ENCODE peak calls at places on chromosome 5, in eight cellular contexts. F is H1, D is stomach, I is Peyer's patch, P is IMR-90, W is endothelial cell of umbilical vein, T is K562, R is spleen. M is an unnamed sample.

GRCh38 chr5:74376187-74376586 is 264.3 kb downstream of the ENC1 start:
- DNase-seq in P (no peak), D (no peak), T (peak; percentile 14), R (no peak), W (no peak), F (no peak), I (no peak), M (no peak)

GRCh38 chr5:148474025-148474511 is 90.3 kb downstream of the FBXO38 start:
- DNase-seq in P (peak; percentile 16), R (no peak), F (no peak), W (peak; percentile 88), I (no peak), D (no peak), T (peak; percentile 65), M (peak; percentile 18)

GRCh38 chr5:418681-419121 is 24.3 kb upstream of the EXOC3 start:
- DNase-seq in R (no peak), T (no peak), F (no peak), P (peak; percentile 61), W (no peak), I (peak; percentile 33), D (no peak), M (peak; percentile 52)

GRCh38 chr5:178632305-178632704 is 5.5 kb upstream of the CLK4 start:
- DNase-seq in D (no peak), T (no peak), I (no peak), F (no peak), W (no peak), R (no peak), P (no peak), M (no peak)

GRCh38 chr5:134018154-134018985 is 13.6 kb upstream of the VDAC1 start:
- DNase-seq in F (no peak), R (peak; percentile 29), P (peak; percentile 22), D (peak; percentile 85), W (no peak), T (peak; percentile 38), I (peak; percentile 92), M (no peak)

GRCh38 chr5:95818181-95819147 is 4.1 kb downstream of the GLRX start:
- DNase-seq in P (no peak), I (peak; percentile 66), W (no peak), R (peak; percentile 84), F (no peak), T (no peak), D (peak; percentile 33), M (peak; percentile 37)

GRCh38 chr5:145981612-145982571 is 45.5 kb downstream of the SH3RF2 start:
- DNase-seq in T (no peak), P (no peak), D (peak; percentile 63), W (no peak), F (no peak), R (no peak), I (no peak), M (no peak)

GRCh38 chr5:94674841-94675382 is 56.4 kb downstream of the SLF1 start:
- DNase-seq in I (no peak), D (no peak), T (no peak), R (no peak), W (peak; percentile 40), P (peak; percentile 28), F (no peak), M (no peak)

GRCh38 chr5:10622810-10623209 is 58.9 kb downstream of the ANKRD33B start:
- DNase-seq in R (no peak), W (no peak), F (no peak), I (no peak), P (no peak), T (no peak), D (no peak), M (no peak)

GRCh38 chr5:142655339-142656267 is 30.3 kb downstream of the FGF1 start:
- DNase-seq in P (peak; percentile 74), W (peak; percentile 84), R (peak; percentile 89), T (peak; percentile 74), D (peak; percentile 83), F (peak; percentile 96), I (peak; percentile 88), M (peak; percentile 53)

GRCh38 chr5:1110930-1111726 is 735 bp downstream of the SLC12A7 start:
- DNase-seq in F (no peak), W (peak; percentile 15), D (no peak), I (peak; percentile 57), P (no peak), R (no peak), T (no peak), M (no peak)

GRCh38 chr5:132429451-132430440 is 60.2 kb downstream of the SLC22A5 start:
- DNase-seq in P (no peak), D (no peak), T (no peak), I (no peak), R (no peak), F (no peak), W (no peak), M (no peak)

GRCh38 chr5:95284512-95285405 is at the start of gene MCTP1:
- DNase-seq in R (peak; percentile 76), F (peak; percentile 76), W (peak; percentile 21), I (no peak), T (peak; percentile 3), P (no peak), D (peak; percentile 32), M (no peak)

GRCh38 chr5:149803641-149804468 is 73.7 kb downstream of the PPARGC1B start:
- DNase-seq in F (no peak), T (peak; percentile 35), P (peak; percentile 16), D (no peak), W (no peak), R (no peak), I (no peak), M (no peak)
- TF ChIP-seq POLR2A in F (no peak), T (no peak), P (no peak), D (no peak), W (no peak), R (no peak), I (no peak), M (no peak)

GRCh38 chr5:39399135-39400036 is 25.4 kb downstream of the DAB2 start:
- DNase-seq in D (no peak), P (peak; percentile 98), F (no peak), T (peak; percentile 83), W (peak; percentile 76), I (no peak), R (no peak), M (peak; percentile 21)

GRCh38 chr5:39400711-39401385 is 23.9 kb downstream of the DAB2 start:
- DNase-seq in I (peak; percentile 57), D (no peak), P (peak; percentile 67), W (no peak), F (no peak), T (no peak), R (no peak), M (no peak)

GRCh38 chr5:39394946-39395345 is 29.8 kb downstream of the DAB2 start:
- DNase-seq in P (peak; percentile 86), D (no peak), T (no peak), I (no peak), W (peak; percentile 86), R (no peak), F (no peak), M (no peak)

GRCh38 chr5:39395521-39395920 is 29.3 kb downstream of the DAB2 start:
- DNase-seq in T (no peak), F (no peak), D (no peak), I (no peak), P (peak; percentile 46), W (no peak), R (no peak), M (no peak)
- H3K36me3 ChIP-seq in T (peaks cover 7% of the 10 kb centered on the region), F (no peaks in the 10 kb centered on the region), D (peaks cover 36% of the 10 kb centered on the region), I (no peaks in the 10 kb centered on the region), P (peaks cover 44% of the 10 kb centered on the region), W (peaks cover 37% of the 10 kb centered on the region), R (no peaks in the 10 kb centered on the region), M (no peaks in the 10 kb centered on the region)

GRCh38 chr5:140174472-140175366 is at the start of gene CYSTM1:
- DNase-seq in D (peak; percentile 99), P (peak; percentile 91), F (peak; percentile 98), W (peak; percentile 93), T (peak; percentile 98), R (peak; percentile 99), I (peak; percentile 99), M (peak; percentile 94)
- TF ChIP-seq POLR2A in D (peak; percentile 90), P (no peak), F (peak; percentile 74), W (peak; percentile 69), T (peak; percentile 84), R (no peak), I (peak; percentile 97), M (peak; percentile 99)

GRCh38 chr5:169584998-169585451 is 1.5 kb downstream of the SPDL1 start:
- DNase-seq in T (peak; percentile 9), D (no peak), W (peak; percentile 4), P (no peak), F (no peak), R (no peak), I (no peak), M (no peak)

GRCh38 chr5:169592937-169593650 is 9.5 kb downstream of the SPDL1 start:
- DNase-seq in I (no peak), W (no peak), R (no peak), F (no peak), D (no peak), P (no peak), T (no peak), M (no peak)

GRCh38 chr5:169591636-169592035 is 8.1 kb downstream of the SPDL1 start:
- DNase-seq in W (no peak), P (peak; percentile 88), R (no peak), I (no peak), F (no peak), D (no peak), T (no peak), M (no peak)

GRCh38 chr5:169595172-169595820 is 11.7 kb downstream of the SPDL1 start:
- DNase-seq in T (no peak), D (no peak), I (no peak), P (no peak), W (peak; percentile 14), R (no peak), F (no peak), M (no peak)

DNA sequence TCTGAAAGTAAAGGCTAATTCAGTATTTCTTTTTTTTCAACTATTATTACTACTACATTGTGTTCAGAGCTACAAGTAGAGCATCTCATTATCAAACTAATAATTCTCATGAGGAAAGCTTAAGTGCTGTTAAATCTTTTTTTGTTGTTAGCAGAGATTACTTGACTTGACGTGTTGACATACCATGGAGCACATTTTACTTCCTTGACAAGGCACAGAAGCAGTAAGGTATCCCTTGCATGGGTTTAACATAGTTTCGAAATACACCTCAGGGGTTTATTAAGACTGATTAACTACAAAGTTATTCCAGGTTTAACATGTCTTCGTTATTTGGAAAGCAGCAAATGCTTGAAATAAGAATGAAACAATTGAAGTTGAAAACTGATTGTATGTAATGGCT is 7.0 kb downstream of the SPDL1 start:
- DNase-seq in I (no peak), W (no peak), F (no peak), T (no peak), P (no peak), R (no peak), D (no peak), M (no peak)
- H3K36me3 ChIP-seq in I (no peaks in the 10 kb centered on the region), W (peaks cover 22% of the 10 kb centered on the region), F (peaks cover 24% of the 10 kb centered on the region), T (peaks cover 71% of the 10 kb centered on the region), P (peaks cover 12% of the 10 kb centered on the region), R (peaks cover 32% of the 10 kb centered on the region), D (peaks cover 67% of the 10 kb centered on the region), M (peaks cover 44% of the 10 kb centered on the region)